ENCODE peak calls at places on chromosome 18, in nine cellular contexts. J is cardiac muscle cell; Z is ovary; X is heart right ventricle; V is aorta; S is HAP-1; M is CD8-positive, alpha-beta memory T cell; A is upper lobe of left lung; E is left ventricle myocardium inferior. G is an unnamed sample.
A peak's percentile ranks its signal among the peaks of the same experiment; 100 is the strongest.

GRCh38 chr18:48106498-48106897 is 176.0 kb upstream of the SMAD2 start:
- DNase-seq in Z (no peak), J (no peak), E (no peak), A (no peak), V (no peak), S (no peak), M (no peak), X (no peak), G (no peak)

GRCh38 chr18:66440433-66440832 is 163.5 kb downstream of the CDH19 start:
- DNase-seq in S (no peak), Z (no peak), M (no peak), A (no peak), X (no peak), V (no peak), J (no peak), E (no peak), G (no peak)

GRCh38 chr18:48569139-48569914 is 30.5 kb downstream of the CTIF start:
- DNase-seq in X (no peak), A (no peak), Z (no peak), S (no peak), J (no peak), V (no peak), M (no peak), E (no peak), G (no peak)

GRCh38 chr18:36130039-36130831 is 536 bp downstream of the ELP2 start:
- DNase-seq in X (no peak), S (no peak), E (no peak), A (no peak), V (no peak), M (no peak), J (no peak), Z (no peak), G (no peak)

GRCh38 chr18:24630346-24630880 is 170.0 kb downstream of the HRH4 start:
- DNase-seq in J (no peak), E (no peak), V (no peak), X (no peak), Z (no peak), S (no peak), A (no peak), M (no peak), G (no peak)

GRCh38 chr18:59730896-59731295 is 33.7 kb upstream of the CCBE1 start:
- DNase-seq in Z (no peak), J (no peak), S (no peak), V (no peak), E (no peak), M (no peak), X (no peak), A (no peak), G (no peak)

GRCh38 chr18:10232062-10232461 is 222.4 kb upstream of the APCDD1 start:
- DNase-seq in S (no peak), M (no peak), Z (no peak), J (no peak), X (no peak), A (peak; percentile 41), V (no peak), E (no peak), G (no peak)

GRCh38 chr18:903703-904102 is 968 bp upstream of the ADCYAP1 start:
- DNase-seq in M (no peak), X (peak; percentile 51), Z (peak; percentile 44), J (peak; percentile 83), V (peak; percentile 65), A (peak; percentile 26), E (peak; percentile 41), S (peak; percentile 18), G (peak; percentile 71)

GRCh38 chr18:35345460-35345921 is 1.3 kb upstream of the ZNF24 start:
- DNase-seq in A (no peak), E (no peak), Z (no peak), S (no peak), M (no peak), V (no peak), X (no peak), J (peak; percentile 44), G (no peak)

GRCh38 chr18:59437851-59438250 is 78.8 kb upstream of the LMAN1 start:
- DNase-seq in Z (no peak), A (no peak), E (no peak), X (no peak), J (no peak), V (no peak), M (no peak), S (no peak), G (no peak)

GRCh38 chr18:46336278-46337205 is 232.4 kb downstream of the HAUS1 start:
- DNase-seq in S (no peak), X (no peak), J (no peak), V (no peak), M (no peak), A (no peak), E (no peak), Z (no peak), G (no peak)

GRCh38 chr18:57022716-57023115 is 124.2 kb upstream of the BOD1L2 start:
- DNase-seq in E (no peak), S (no peak), X (no peak), J (no peak), V (no peak), A (no peak), M (no peak), Z (no peak), G (no peak)

GRCh38 chr18:37584952-37585695 is 19.5 kb upstream of the CELF4 start:
- DNase-seq in J (no peak), M (no peak), A (no peak), X (no peak), E (no peak), V (no peak), Z (no peak), S (no peak), G (no peak)

GRCh38 chr18:53792762-53793161 is 431.7 kb downstream of the MBD2 start:
- DNase-seq in E (no peak), Z (no peak), J (no peak), V (no peak), M (no peak), A (no peak), S (no peak), X (no peak), G (no peak)

GRCh38 chr18:69518989-69519388 is 118.3 kb downstream of the DOK6 start:
- DNase-seq in E (no peak), Z (no peak), J (no peak), V (no peak), M (no peak), X (no peak), S (no peak), A (no peak), G (no peak)

GRCh38 chr18:73235491-73235890 is 367.7 kb upstream of the NETO1 start:
- DNase-seq in M (no peak), J (peak; percentile 46), A (peak; percentile 60), E (no peak), V (no peak), Z (no peak), S (no peak), X (no peak), G (no peak)

DNA sequence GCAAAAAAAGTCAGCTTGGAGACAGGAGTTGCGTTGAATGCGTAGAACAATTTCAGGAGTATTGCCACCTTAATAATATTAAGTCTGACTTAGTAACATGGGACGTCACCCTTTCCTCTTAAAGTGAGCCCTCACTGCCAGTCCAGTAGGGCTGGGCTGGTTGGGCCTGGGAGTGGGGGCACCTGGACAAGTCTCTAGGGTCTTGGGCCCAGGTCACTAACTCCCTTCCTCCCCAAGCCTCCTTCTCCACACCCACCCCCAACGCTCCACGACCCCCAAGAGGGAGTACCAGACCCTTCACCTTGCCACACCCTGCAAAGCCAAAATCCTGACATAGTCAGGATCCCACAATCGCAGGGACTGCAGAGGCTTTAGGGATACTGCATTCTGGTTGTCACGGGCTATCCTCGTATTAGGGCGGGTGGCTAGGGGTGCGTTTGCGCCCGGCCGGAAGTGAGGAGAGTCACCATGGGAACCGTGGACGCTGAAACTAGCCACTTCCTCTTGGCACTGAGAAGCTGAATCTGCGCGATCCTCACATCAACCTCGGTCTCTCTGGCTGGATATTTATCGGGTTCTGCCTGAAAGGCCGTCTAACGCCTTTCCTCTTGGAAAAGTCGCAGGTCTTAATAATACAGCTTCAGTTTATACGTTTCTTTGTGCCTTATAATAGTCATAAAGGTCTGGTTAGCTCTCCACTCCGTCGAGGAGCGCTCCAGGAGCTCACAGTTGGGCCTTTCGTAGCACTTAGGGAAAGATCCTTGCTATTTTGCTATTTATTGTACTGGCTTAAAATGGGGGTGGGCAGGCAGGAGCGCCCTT is 10.3 kb upstream of the CXXC1 start:
- DNase-seq in J (peak; percentile 19), V (peak; percentile 91), Z (peak; percentile 79), A (peak; percentile 85), E (peak; percentile 80), X (peak; percentile 74), S (peak; percentile 47), M (peak; percentile 61), G (no peak)
- H3K4me3 ChIP-seq in J (no peak overlapping the region), V (no peak overlapping the region), Z (peak overlapping the region; percentile 33), A (no peak overlapping the region), E (peak overlapping the region; percentile 65), X (peak overlapping the region; percentile 54), S (peak overlapping the region; percentile 4), M (peak overlapping the region; percentile 52), G (no peak overlapping the region)

GRCh38 chr18:75035944-75036343 is 173.0 kb downstream of the PTGR3 start:
- DNase-seq in V (no peak), A (no peak), X (no peak), E (no peak), M (no peak), Z (no peak), J (no peak), S (no peak), G (no peak)

GRCh38 chr18:75033516-75033915 is 175.4 kb downstream of the PTGR3 start:
- DNase-seq in V (no peak), S (no peak), J (no peak), A (no peak), M (no peak), Z (no peak), X (no peak), E (no peak), G (no peak)

GRCh38 chr18:75034937-75035336 is 174.0 kb downstream of the PTGR3 start:
- DNase-seq in M (no peak), X (no peak), J (no peak), S (no peak), Z (no peak), A (no peak), V (no peak), E (no peak), G (no peak)

GRCh38 chr18:75041586-75041985 is 167.4 kb downstream of the PTGR3 start:
- DNase-seq in J (no peak), X (no peak), Z (no peak), A (no peak), M (no peak), E (no peak), V (no peak), S (peak; percentile 13), G (peak; percentile 6)

GRCh38 chr18:75036941-75037516 is 171.9 kb downstream of the PTGR3 start:
- DNase-seq in V (no peak), S (no peak), E (no peak), J (no peak), M (no peak), Z (no peak), X (no peak), A (no peak), G (no peak)
- H3K4me3 ChIP-seq in V (no peak overlapping the region), S (no peak overlapping the region), E (no peak overlapping the region), J (no peak overlapping the region), M (no peak overlapping the region), Z (no peak overlapping the region), X (no peak overlapping the region), A (no peak overlapping the region), G (no peak overlapping the region)

GRCh38 chr18:12309683-12310198 is 1.7 kb downstream of the TUBB6 start:
- DNase-seq in Z (no peak), X (no peak), M (no peak), E (no peak), J (no peak), V (no peak), S (no peak), A (no peak), G (no peak)
- H3K4me3 ChIP-seq in Z (peak overlapping the region; percentile 90), X (peak overlapping the region; percentile 76), M (no peak overlapping the region), E (peak overlapping the region; percentile 81), J (peak overlapping the region; percentile 70), V (no peak overlapping the region), S (peak overlapping the region; percentile 63), A (no peak overlapping the region), G (no peak overlapping the region)

GRCh38 chr18:8627540-8627939 is 18.3 kb downstream of the RAB12 start:
- DNase-seq in A (no peak), M (no peak), Z (no peak), E (no peak), J (no peak), X (no peak), S (no peak), V (no peak), G (no peak)
- H3K4me3 ChIP-seq in A (no peak overlapping the region), M (no peak overlapping the region), Z (no peak overlapping the region), E (peak overlapping the region; percentile 4), J (no peak overlapping the region), X (no peak overlapping the region), S (no peak overlapping the region), V (no peak overlapping the region), G (no peak overlapping the region)